ENCODE peak calls at places on chromosome 21, in four cellular contexts. N is GM23338, H is GM12878, K is HepG2. E is an unnamed sample.
A peak's percentile ranks its signal among the peaks of the same experiment; 100 is the strongest.

GRCh38 chr21:36879827-36880226 is 86.6 kb downstream of the HLCS start:
- DNase-seq in N (no peak), H (no peak), K (peak; percentile 7), E (no peak)

GRCh38 chr21:46634427-46634826 is 1.0 kb upstream of the PRMT2 start:
- DNase-seq in N (no peak), H (no peak), K (peak; percentile 12), E (no peak)

GRCh38 chr21:34351786-34352241 is 12.0 kb upstream of the KCNE2 start:
- DNase-seq in N (peak; percentile 57), H (peak; percentile 28), K (peak; percentile 80), E (no peak)

GRCh38 chr21:35533893-35534292 is 484.8 kb upstream of the RUNX1 start:
- DNase-seq in N (peak; percentile 33), H (no peak), K (no peak), E (no peak)

GRCh38 chr21:45257673-45258341 is 29.9 kb downstream of the POFUT2 start:
- DNase-seq in N (peak; percentile 43), H (no peak), K (no peak), E (no peak)

GRCh38 chr21:35838350-35838749 is 222.0 kb downstream of the SETD4 start:
- DNase-seq in N (no peak), H (no peak), K (no peak), E (no peak)

GRCh38 chr21:45523411-45524101 is 18.7 kb downstream of the SLC19A1 start:
- DNase-seq in N (no peak), H (no peak), K (no peak), E (no peak)

GRCh38 chr21:14116080-14116481 is 94.7 kb downstream of the LIPI start:
- DNase-seq in N (no peak), H (peak; percentile 63), K (no peak), E (no peak)

GRCh38 chr21:35303085-35303484 is 254.0 kb upstream of the RUNX1 start:
- DNase-seq in N (no peak), H (no peak), K (no peak), E (no peak)

GRCh38 chr21:33762798-33763572 is 120.7 kb downstream of the ITSN1 start:
- DNase-seq in N (no peak), H (no peak), K (no peak), E (no peak)

GRCh38 chr21:44837537-44837936 is 19.7 kb upstream of the SUMO3 start:
- DNase-seq in N (no peak), H (no peak), K (no peak), E (no peak)

GRCh38 chr21:35034203-35034926 is 14.7 kb downstream of the RUNX1 start:
- DNase-seq in N (no peak), H (no peak), K (no peak), E (no peak)

GRCh38 chr21:21165063-21165645 is 166.9 kb downstream of the NCAM2 start:
- DNase-seq in N (no peak), H (no peak), K (no peak), E (no peak)

GRCh38 chr21:32389337-32390015 is 3.3 kb downstream of the URB1 start:
- DNase-seq in N (no peak), H (no peak), K (no peak), E (no peak)

GRCh38 chr21:46172863-46173528 is 11.3 kb downstream of the SPATC1L start:
- DNase-seq in N (no peak), H (no peak), K (no peak), E (no peak)

GRCh38 chr21:34722684-34723300 is 54.0 kb downstream of the CLIC6 start:
- DNase-seq in N (peak; percentile 83), H (no peak), K (no peak), E (no peak)

GRCh38 chr21:32565856-32566465 is 19.4 kb downstream of the TCP10L start:
- DNase-seq in N (no peak), H (no peak), K (no peak), E (no peak)

GRCh38 chr21:14273736-14274538 is 58.0 kb downstream of the RBM11 start:
- DNase-seq in N (peak; percentile 72), H (no peak), K (no peak), E (no peak)

GRCh38 chr21:45845063-45845789 is 136.3 kb upstream of the COL6A1 start:
- DNase-seq in N (no peak), H (no peak), K (no peak), E (no peak)

GRCh38 chr21:34674467-34674866 is 5.7 kb downstream of the CLIC6 start:
- DNase-seq in N (no peak), H (no peak), K (no peak), E (no peak)

GRCh38 chr21:46048926-46049889 is 48.7 kb upstream of the COL6A2 start:
- DNase-seq in N (peak; percentile 46), H (no peak), K (no peak), E (peak; percentile 47)

GRCh38 chr21:33433425-33434114 is 30.4 kb downstream of the IFNGR2 start:
- DNase-seq in N (no peak), H (no peak), K (no peak), E (no peak)

GRCh38 chr21:24225432-24225831 is 1381.8 kb downstream of the MRPL39 start:
- DNase-seq in N (no peak), H (no peak), K (no peak), E (no peak)

GRCh38 chr21:15964181-15964855 is 234.5 kb downstream of the USP25 start:
- DNase-seq in N (no peak), H (no peak), K (no peak), E (no peak)
- TF ChIP-seq CREB1 in N (no peak), H (no peak), K (no peak), E (no peak)

DNA sequence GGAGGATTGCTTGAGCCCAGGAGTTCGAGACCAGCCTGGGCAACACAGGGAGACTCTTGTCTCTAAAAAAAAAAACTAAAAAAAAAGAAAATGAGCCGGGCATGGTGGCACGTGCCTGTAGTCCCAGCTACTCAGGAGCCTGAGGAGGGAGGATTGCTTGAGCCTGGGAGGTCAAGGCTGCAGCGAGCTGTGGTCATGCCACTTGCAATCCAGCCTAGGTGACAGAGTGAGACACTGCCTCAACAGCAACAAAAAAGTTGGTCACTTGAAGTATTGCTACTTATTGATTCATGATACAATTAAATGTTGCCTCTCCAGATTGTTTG is 57.9 kb upstream of the CXADR start:
- DNase-seq in N (peak; percentile 37), H (no peak), K (no peak), E (no peak)
- H3K4me2 ChIP-seq in N (peak overlapping the region; percentile 69), H (no peak overlapping the region), K (peak overlapping the region; percentile 92), E (peak overlapping the region; percentile 59)

DNA sequence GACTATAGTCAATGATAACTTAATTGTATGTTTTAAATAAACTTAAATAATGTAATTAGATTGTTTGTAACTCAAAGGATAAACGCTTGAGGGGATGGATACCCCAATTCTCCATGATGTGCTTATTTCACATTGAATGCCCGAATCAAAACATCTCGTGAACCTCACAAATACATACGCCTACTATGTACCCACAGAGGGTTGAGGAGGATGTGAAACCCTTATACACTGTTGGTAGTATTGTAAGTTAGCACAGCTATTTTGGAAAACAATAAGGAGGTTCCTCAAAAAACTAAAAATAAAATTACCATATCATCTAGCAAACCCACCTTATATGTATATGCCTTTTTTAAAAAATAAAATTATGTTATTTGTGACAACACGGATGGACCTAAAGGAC is 198.6 kb downstream of the MRPL39 start:
- DNase-seq in N (no peak), H (no peak), K (no peak), E (no peak)
- TF ChIP-seq CREB1 in N (no peak), H (no peak), K (no peak), E (no peak)

DNA sequence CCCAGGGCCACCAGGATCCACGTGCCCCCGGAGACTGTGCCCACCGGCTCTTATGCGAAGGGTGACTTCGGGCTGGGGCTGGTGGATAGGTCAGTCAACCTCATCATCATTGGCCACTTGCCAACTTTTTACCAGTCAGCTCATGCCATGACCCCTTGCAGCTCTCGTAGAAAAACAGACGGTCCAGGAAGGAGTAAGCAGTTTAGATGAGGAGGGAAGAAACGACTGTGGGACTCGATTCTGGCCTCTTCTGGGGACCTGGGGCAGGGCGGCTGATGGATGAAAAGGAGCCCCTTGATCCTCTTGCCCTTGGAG is 41.0 kb downstream of the UBASH3A start:
- DNase-seq in N (no peak), H (no peak), K (no peak), E (no peak)
- H3K4me2 ChIP-seq in N (no peak overlapping the region), H (no peak overlapping the region), K (no peak overlapping the region), E (no peak overlapping the region)

DNA sequence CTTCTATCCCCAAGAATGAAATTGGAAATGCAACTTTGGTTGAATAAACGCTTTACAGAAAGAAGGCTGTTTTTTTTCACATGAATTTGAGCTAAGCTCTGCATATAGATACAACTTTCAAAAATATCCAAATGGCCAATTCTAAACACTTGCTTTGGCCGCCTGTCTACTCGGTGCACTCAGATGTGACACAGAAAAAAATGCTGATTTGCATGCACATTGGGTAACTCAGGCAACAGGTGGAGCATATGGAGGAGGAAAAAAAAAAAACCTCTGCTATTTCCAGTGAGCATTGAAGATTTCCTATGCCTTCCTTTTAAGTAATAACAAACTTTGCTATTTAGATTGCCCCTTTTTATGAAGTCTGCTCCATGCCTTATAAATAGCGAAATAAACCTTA is 262.5 kb downstream of the GRIK1 start:
- DNase-seq in N (no peak), H (no peak), K (no peak), E (no peak)
- TF ChIP-seq CREB1 in N (no peak), H (no peak), K (no peak), E (no peak)

GRCh38 chr21:39386194-39386593 is 37.3 kb upstream of the HMGN1 start:
- DNase-seq in N (no peak), H (no peak), K (peak; percentile 75), E (no peak)

GRCh38 chr21:39387461-39388037 is 38.7 kb upstream of the HMGN1 start:
- DNase-seq in N (peak; percentile 96), H (peak; percentile 43), K (peak; percentile 83), E (peak; percentile 91)

GRCh38 chr21:39385299-39386145 is 36.6 kb upstream of the HMGN1 start:
- DNase-seq in N (no peak), H (no peak), K (peak; percentile 95), E (no peak)

GRCh38 chr21:39386899-39387298 is 38.0 kb upstream of the HMGN1 start:
- DNase-seq in N (no peak), H (no peak), K (no peak), E (no peak)

DNA sequence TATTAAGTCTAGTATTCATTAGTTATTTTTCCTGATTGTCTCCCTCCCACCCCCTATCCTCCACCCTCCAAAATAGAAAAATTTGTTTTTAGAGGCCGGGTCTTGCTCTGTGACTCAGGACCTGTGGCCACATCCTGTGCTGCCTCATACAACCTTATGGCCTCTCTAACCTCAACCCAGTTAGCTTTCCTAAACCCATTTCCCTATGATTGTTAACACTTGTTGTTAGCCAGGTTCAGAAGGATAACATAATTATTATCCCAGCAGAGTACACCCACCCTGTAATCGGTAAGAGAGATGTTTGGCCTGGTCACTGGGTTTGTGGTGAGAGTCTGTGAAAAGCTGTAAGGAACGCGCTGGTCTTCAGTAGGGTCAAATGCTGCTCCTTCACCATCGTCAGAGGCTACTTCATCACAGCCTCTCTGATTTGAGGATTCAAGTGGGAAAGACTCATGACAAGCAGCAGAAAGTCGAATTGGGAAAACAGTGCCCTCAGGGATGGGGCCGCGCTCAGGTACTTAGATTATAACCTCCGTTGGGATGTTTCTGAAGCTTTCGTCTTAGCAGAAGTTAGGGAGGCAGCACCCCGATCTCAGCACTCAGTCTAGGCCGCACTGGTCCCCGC is 35.9 kb upstream of the HMGN1 start:
- DNase-seq in N (no peak), H (no peak), K (peak; percentile 12), E (no peak)
- H3K4me2 ChIP-seq in N (no peak overlapping the region), H (peak overlapping the region; percentile 9), K (peak overlapping the region; percentile 78), E (no peak overlapping the region)

DNA sequence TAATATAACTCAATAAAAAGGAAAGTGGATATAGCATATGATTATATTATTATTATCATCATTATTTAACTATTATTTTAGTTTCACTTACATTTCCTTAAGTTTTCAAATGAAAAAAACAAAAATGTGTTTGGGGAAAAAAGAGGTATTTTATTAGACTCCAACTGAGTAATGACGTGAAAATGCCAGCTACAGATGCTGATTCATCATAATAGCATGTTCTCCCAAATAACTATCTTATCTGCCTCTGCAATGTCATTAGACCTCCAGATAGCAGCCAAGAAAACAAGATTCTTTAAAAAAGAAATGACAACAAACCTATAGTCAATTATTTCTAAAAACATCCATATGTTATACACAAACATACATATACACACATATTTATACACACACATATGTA is 1071.9 kb upstream of the TMPRSS15 start:
- DNase-seq in N (no peak), H (no peak), K (no peak), E (no peak)
- TF ChIP-seq CREB1 in N (no peak), H (no peak), K (no peak), E (no peak)